ENCODE peak calls at places on chromosomes 13 and 19, in eight cellular contexts. M is GM18507; B is C1 segment of cervical spinal cord; D is naive thymus-derived CD8-positive, alpha-beta T cell; R is RPMI8226; Y is naive B cell; P is retina; L is activated naive CD4-positive, alpha-beta T cell treated with anti-CD3 and anti-CD28 coated beads, Interleukin-2, amount 50 U/mL, for 16 hours. W is an unnamed sample.

GRCh38 chr13:49022472-49023144 is 46.9 kb downstream of the FNDC3A start:
- DNase-seq in B (no peak), Y (no peak), R (no peak), P (no peak), D (no peak), M (no peak), L (no peak), W (peak)

GRCh38 chr19:791605-792360 is 5.5 kb upstream of the PTBP1 start:
- DNase-seq in Y (no peak), D (no peak), L (no peak), R (no peak), P (no peak), B (no peak), M (no peak), W (no peak)

GRCh38 chr19:36222503-36222902 is 7.6 kb downstream of the ZNF146 start:
- DNase-seq in L (no peak), D (no peak), B (no peak), M (no peak), P (no peak), Y (no peak), R (no peak), W (no peak)

GRCh38 chr13:21014666-21015170 is 46.7 kb downstream of the LATS2 start:
- DNase-seq in M (no peak), B (no peak), D (no peak), Y (no peak), R (no peak), P (peak), L (no peak), W (peak)

GRCh38 chr19:14107581-14108461 is 9.7 kb downstream of the PRKACA start:
- DNase-seq in L (no peak), B (no peak), M (no peak), Y (no peak), D (no peak), R (no peak), P (no peak), W (peak)

GRCh38 chr19:16936901-16937300 is 48.1 kb downstream of the F2RL3 start:
- DNase-seq in D (no peak), Y (no peak), L (no peak), R (no peak), M (no peak), B (no peak), P (no peak), W (no peak)

GRCh38 chr19:1027953-1028902 is 1.8 kb downstream of the CNN2 start:
- DNase-seq in Y (peak), L (peak), R (peak), P (peak), B (no peak), D (peak), M (no peak), W (peak)

GRCh38 chr13:101514695-101515275 is 62.3 kb downstream of the ITGBL1 start:
- DNase-seq in D (peak), R (peak), L (no peak), B (no peak), M (no peak), P (peak), Y (peak), W (peak)

GRCh38 chr13:24306632-24307031 is 2.7 kb upstream of the C1QTNF9 start:
- DNase-seq in R (no peak), M (no peak), Y (no peak), B (no peak), D (no peak), P (no peak), L (no peak), W (peak)

GRCh38 chr19:6730153-6730804 is 7.1 kb downstream of the GPR108 start:
- DNase-seq in R (no peak), L (peak), M (no peak), B (peak), Y (no peak), P (no peak), D (no peak), W (no peak)

GRCh38 chr13:51666316-51666715 is 82.1 kb downstream of the WDFY2 start:
- DNase-seq in D (no peak), P (no peak), R (no peak), Y (no peak), B (no peak), M (no peak), L (no peak), W (peak)

GRCh38 chr19:4679416-4679815 is 9.3 kb upstream of the MYDGF start:
- DNase-seq in P (no peak), M (no peak), D (no peak), R (no peak), Y (no peak), L (no peak), B (no peak), W (no peak)